ENCODE peak calls at places on chromosomes 11 and 22, in nine cellular contexts. One of them, this sample, is unnamed.

GRCh38 chr11:66981976-66982578 is 7.0 kb downstream of the C11orf86 start:
- DNase-seq in kidney: peak; percentile 93
- DNase-seq in brain microvascular endothelial cell: peak; percentile 92
- DNase-seq in breast epithelium: peak; percentile 92
- DNase-seq in GM12865: peak; percentile 61
- DNase-seq in IMR-90: peak; percentile 91
- DNase-seq in endothelial cell: no peak
- DNase-seq in endothelial cell of umbilical vein: peak; percentile 93
- DNase-seq in AG04450: peak; percentile 65
- DNase-seq in this sample: no peak

GRCh38 chr22:42353883-42354727 is 78.1 kb downstream of the NFAM1 start:
- DNase-seq in kidney: no peak
- DNase-seq in brain microvascular endothelial cell: no peak
- DNase-seq in breast epithelium: no peak
- DNase-seq in GM12865: no peak
- DNase-seq in IMR-90: peak; percentile 13
- DNase-seq in endothelial cell: peak; percentile 42
- DNase-seq in endothelial cell of umbilical vein: no peak
- DNase-seq in AG04450: no peak
- DNase-seq in this sample: no peak

GRCh38 chr11:11149671-11150459 is 203.2 kb downstream of the CSNK2A3 start:
- DNase-seq in kidney: no peak
- DNase-seq in brain microvascular endothelial cell: no peak
- DNase-seq in breast epithelium: no peak
- DNase-seq in GM12865: peak; percentile 32
- DNase-seq in IMR-90: no peak
- DNase-seq in endothelial cell: no peak
- DNase-seq in endothelial cell of umbilical vein: no peak
- DNase-seq in AG04450: no peak
- DNase-seq in this sample: no peak

GRCh38 chr11:11010624-11011127 is 152.8 kb upstream of the ZBED5 start:
- DNase-seq in kidney: no peak
- DNase-seq in brain microvascular endothelial cell: peak; percentile 24
- DNase-seq in breast epithelium: no peak
- DNase-seq in GM12865: peak; percentile 7
- DNase-seq in IMR-90: peak; percentile 1
- DNase-seq in endothelial cell: peak; percentile 38
- DNase-seq in endothelial cell of umbilical vein: peak; percentile 23
- DNase-seq in AG04450: no peak
- DNase-seq in this sample: no peak

GRCh38 chr11:27720277-27720830 is 20.1 kb upstream of the BDNF start:
- DNase-seq in kidney: no peak
- DNase-seq in brain microvascular endothelial cell: peak; percentile 42
- DNase-seq in breast epithelium: no peak
- DNase-seq in GM12865: peak; percentile 18
- DNase-seq in IMR-90: peak; percentile 68
- DNase-seq in endothelial cell: peak; percentile 77
- DNase-seq in endothelial cell of umbilical vein: peak; percentile 52
- DNase-seq in AG04450: no peak
- DNase-seq in this sample: no peak

GRCh38 chr11:71931245-71931602 is 2.4 kb downstream of the RNF121 start:
- DNase-seq in kidney: no peak
- DNase-seq in brain microvascular endothelial cell: peak; percentile 22
- DNase-seq in breast epithelium: no peak
- DNase-seq in GM12865: peak; percentile 77
- DNase-seq in IMR-90: peak; percentile 32
- DNase-seq in endothelial cell: no peak
- DNase-seq in endothelial cell of umbilical vein: no peak
- DNase-seq in AG04450: no peak
- DNase-seq in this sample: no peak

GRCh38 chr11:131246589-131247164 is 123.7 kb upstream of the NTM start:
- DNase-seq in kidney: no peak
- DNase-seq in brain microvascular endothelial cell: no peak
- DNase-seq in breast epithelium: no peak
- DNase-seq in GM12865: peak; percentile 23
- DNase-seq in IMR-90: no peak
- DNase-seq in endothelial cell: peak; percentile 71
- DNase-seq in endothelial cell of umbilical vein: no peak
- DNase-seq in AG04450: no peak
- DNase-seq in this sample: no peak

GRCh38 chr22:38841211-38841610 is 2.6 kb downstream of the NPTXR start:
- DNase-seq in kidney: no peak
- DNase-seq in brain microvascular endothelial cell: no peak
- DNase-seq in breast epithelium: no peak
- DNase-seq in GM12865: no peak
- DNase-seq in IMR-90: no peak
- DNase-seq in endothelial cell: no peak
- DNase-seq in endothelial cell of umbilical vein: no peak
- DNase-seq in AG04450: no peak
- DNase-seq in this sample: no peak

GRCh38 chr11:26134481-26135355 is 197.2 kb upstream of the ANO3 start:
- DNase-seq in kidney: no peak
- DNase-seq in brain microvascular endothelial cell: peak; percentile 31
- DNase-seq in breast epithelium: no peak
- DNase-seq in GM12865: peak; percentile 36
- DNase-seq in IMR-90: peak; percentile 38
- DNase-seq in endothelial cell: peak; percentile 8
- DNase-seq in endothelial cell of umbilical vein: peak; percentile 7
- DNase-seq in AG04450: no peak
- DNase-seq in this sample: no peak

GRCh38 chr11:94593030-94593429 is 25.9 kb downstream of the PIWIL4 start:
- DNase-seq in kidney: no peak
- DNase-seq in brain microvascular endothelial cell: peak; percentile 34
- DNase-seq in breast epithelium: no peak
- DNase-seq in GM12865: peak; percentile 30
- DNase-seq in IMR-90: peak; percentile 72
- DNase-seq in endothelial cell: no peak
- DNase-seq in endothelial cell of umbilical vein: no peak
- DNase-seq in AG04450: no peak
- DNase-seq in this sample: no peak

GRCh38 chr22:32717337-32718240 is 83.9 kb upstream of the TIMP3 start:
- DNase-seq in kidney: no peak
- DNase-seq in brain microvascular endothelial cell: no peak
- DNase-seq in breast epithelium: no peak
- DNase-seq in GM12865: no peak
- DNase-seq in IMR-90: peak; percentile 84
- DNase-seq in endothelial cell: no peak
- DNase-seq in endothelial cell of umbilical vein: no peak
- DNase-seq in AG04450: peak; percentile 70
- DNase-seq in this sample: no peak

GRCh38 chr11:67022341-67022933 is 497 bp upstream of the SYT12 start:
- DNase-seq in kidney: peak; percentile 91
- DNase-seq in brain microvascular endothelial cell: peak; percentile 40
- DNase-seq in breast epithelium: peak; percentile 92
- DNase-seq in GM12865: no peak
- DNase-seq in IMR-90: peak; percentile 52
- DNase-seq in endothelial cell: no peak
- DNase-seq in endothelial cell of umbilical vein: no peak
- DNase-seq in AG04450: peak; percentile 15
- DNase-seq in this sample: no peak

GRCh38 chr11:57410287-57410686 is 16.6 kb downstream of the SLC43A3 start:
- DNase-seq in kidney: no peak
- DNase-seq in brain microvascular endothelial cell: peak; percentile 61
- DNase-seq in breast epithelium: no peak
- DNase-seq in GM12865: no peak
- DNase-seq in IMR-90: peak; percentile 96
- DNase-seq in endothelial cell: no peak
- DNase-seq in endothelial cell of umbilical vein: no peak
- DNase-seq in AG04450: peak; percentile 81
- DNase-seq in this sample: no peak

GRCh38 chr22:35590634-35591295 is 26.4 kb downstream of the MB start:
- DNase-seq in kidney: no peak
- DNase-seq in brain microvascular endothelial cell: no peak
- DNase-seq in breast epithelium: no peak
- DNase-seq in GM12865: no peak
- DNase-seq in IMR-90: no peak
- DNase-seq in endothelial cell: no peak
- DNase-seq in endothelial cell of umbilical vein: no peak
- DNase-seq in AG04450: no peak
- DNase-seq in this sample: no peak

GRCh38 chr22:35589736-35590079 is 27.4 kb downstream of the MB start:
- DNase-seq in kidney: no peak
- DNase-seq in brain microvascular endothelial cell: no peak
- DNase-seq in breast epithelium: no peak
- DNase-seq in GM12865: no peak
- DNase-seq in IMR-90: no peak
- DNase-seq in endothelial cell: no peak
- DNase-seq in endothelial cell of umbilical vein: no peak
- DNase-seq in AG04450: no peak
- DNase-seq in this sample: no peak

GRCh38 chr22:35587896-35588295 is 29.2 kb downstream of the MB start:
- DNase-seq in kidney: no peak
- DNase-seq in brain microvascular endothelial cell: no peak
- DNase-seq in breast epithelium: no peak
- DNase-seq in GM12865: no peak
- DNase-seq in IMR-90: no peak
- DNase-seq in endothelial cell: no peak
- DNase-seq in endothelial cell of umbilical vein: no peak
- DNase-seq in AG04450: no peak
- DNase-seq in this sample: no peak

GRCh38 chr22:35587447-35587870 is 29.7 kb downstream of the MB start:
- DNase-seq in kidney: peak; percentile 76
- DNase-seq in brain microvascular endothelial cell: no peak
- DNase-seq in breast epithelium: peak; percentile 79
- DNase-seq in GM12865: no peak
- DNase-seq in IMR-90: no peak
- DNase-seq in endothelial cell: no peak
- DNase-seq in endothelial cell of umbilical vein: no peak
- DNase-seq in AG04450: no peak
- DNase-seq in this sample: no peak

DNA sequence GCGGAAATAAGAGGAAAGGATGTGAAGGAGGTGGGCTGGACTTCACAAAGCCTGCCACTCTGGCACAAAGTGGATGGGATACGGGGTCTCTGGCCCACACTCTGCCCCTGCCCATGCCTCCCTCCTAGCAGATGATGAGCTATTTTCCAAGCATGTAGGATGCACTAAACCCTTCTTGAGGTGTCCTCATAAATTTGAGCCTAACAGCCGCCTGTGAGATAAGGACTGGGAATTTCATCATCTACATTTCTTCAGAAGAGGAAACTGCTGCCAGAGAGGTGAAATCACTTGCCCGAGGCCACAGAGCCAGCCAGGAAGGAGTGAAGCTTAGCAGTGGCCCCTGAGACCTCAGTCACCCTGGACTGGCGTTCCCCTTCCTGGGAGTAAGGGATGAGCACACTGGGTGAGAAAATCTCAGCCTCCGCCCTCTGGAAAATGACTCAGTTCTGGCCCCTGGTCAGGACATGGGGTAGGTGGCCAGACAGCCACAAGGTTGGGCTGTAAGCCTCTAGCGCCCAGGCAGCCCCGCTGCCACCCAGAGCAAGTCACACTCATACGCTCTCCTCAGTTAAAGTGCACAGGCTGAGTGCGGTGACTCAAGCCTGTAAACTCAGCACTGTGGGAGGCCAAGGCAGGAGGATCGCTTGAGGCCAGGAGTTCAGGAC is 27.9 kb downstream of the MB start:
- DNase-seq in kidney: peak; percentile 52
- DNase-seq in brain microvascular endothelial cell: peak; percentile 65
- DNase-seq in breast epithelium: peak; percentile 20
- DNase-seq in GM12865: no peak
- DNase-seq in IMR-90: peak; percentile 77
- DNase-seq in endothelial cell: no peak
- DNase-seq in endothelial cell of umbilical vein: no peak
- DNase-seq in AG04450: no peak
- DNase-seq in this sample: no peak
- TF ChIP-seq CTCF in kidney: no peak
- TF ChIP-seq CTCF in brain microvascular endothelial cell: peak; percentile 27
- TF ChIP-seq CTCF in breast epithelium: no peak
- TF ChIP-seq CTCF in GM12865: no peak
- TF ChIP-seq CTCF in IMR-90: peak; percentile 8
- TF ChIP-seq CTCF in endothelial cell: no peak
- TF ChIP-seq CTCF in endothelial cell of umbilical vein: no peak
- TF ChIP-seq CTCF in AG04450: no peak
- TF ChIP-seq CTCF in this sample: peak; percentile 34

GRCh38 chr11:90635886-90636285 is 413.0 kb upstream of the CHORDC1 start:
- DNase-seq in kidney: no peak
- DNase-seq in brain microvascular endothelial cell: no peak
- DNase-seq in breast epithelium: no peak
- DNase-seq in GM12865: no peak
- DNase-seq in IMR-90: no peak
- DNase-seq in endothelial cell: no peak
- DNase-seq in endothelial cell of umbilical vein: no peak
- DNase-seq in AG04450: no peak
- DNase-seq in this sample: no peak

GRCh38 chr11:90635145-90635544 is 412.3 kb upstream of the CHORDC1 start:
- DNase-seq in kidney: no peak
- DNase-seq in brain microvascular endothelial cell: no peak
- DNase-seq in breast epithelium: no peak
- DNase-seq in GM12865: no peak
- DNase-seq in IMR-90: no peak
- DNase-seq in endothelial cell: no peak
- DNase-seq in endothelial cell of umbilical vein: no peak
- DNase-seq in AG04450: no peak
- DNase-seq in this sample: no peak

GRCh38 chr11:90639687-90640086 is 416.8 kb upstream of the CHORDC1 start:
- DNase-seq in kidney: no peak
- DNase-seq in brain microvascular endothelial cell: peak; percentile 17
- DNase-seq in breast epithelium: no peak
- DNase-seq in GM12865: no peak
- DNase-seq in IMR-90: no peak
- DNase-seq in endothelial cell: no peak
- DNase-seq in endothelial cell of umbilical vein: peak; percentile 9
- DNase-seq in AG04450: no peak
- DNase-seq in this sample: no peak
- TF ChIP-seq CTCF in kidney: no peak
- TF ChIP-seq CTCF in brain microvascular endothelial cell: peak; percentile 58
- TF ChIP-seq CTCF in breast epithelium: no peak
- TF ChIP-seq CTCF in GM12865: no peak
- TF ChIP-seq CTCF in IMR-90: no peak
- TF ChIP-seq CTCF in endothelial cell: peak; percentile 50
- TF ChIP-seq CTCF in endothelial cell of umbilical vein: no peak
- TF ChIP-seq CTCF in AG04450: no peak
- TF ChIP-seq CTCF in this sample: peak; percentile 80

DNA sequence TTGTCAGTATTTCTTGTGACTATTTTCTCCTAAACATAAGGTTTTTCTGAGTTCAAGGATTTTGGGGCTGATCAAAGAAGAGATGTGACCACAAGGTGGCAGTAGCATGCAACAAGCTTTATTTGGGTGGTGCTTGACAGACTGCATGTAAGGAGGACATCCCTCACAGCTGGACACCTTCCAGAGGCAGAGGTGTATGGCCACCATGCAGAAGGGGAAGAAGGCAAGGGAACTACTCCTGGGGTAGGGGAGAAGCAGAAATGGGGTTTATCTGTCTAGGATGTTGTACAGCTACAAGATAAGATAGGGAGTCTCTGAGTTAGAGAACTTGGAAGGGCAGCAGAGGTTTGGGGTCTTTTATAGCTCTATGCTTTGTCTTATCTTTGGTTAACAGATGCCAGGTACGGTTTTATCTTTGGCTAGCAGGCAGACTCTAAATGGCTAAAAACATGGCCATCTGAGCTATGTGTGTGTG is 5.1 kb upstream of the BIRC2 start:
- DNase-seq in kidney: no peak
- DNase-seq in brain microvascular endothelial cell: peak; percentile 85
- DNase-seq in breast epithelium: peak; percentile 68
- DNase-seq in GM12865: peak; percentile 87
- DNase-seq in IMR-90: peak; percentile 87
- DNase-seq in endothelial cell: peak; percentile 78
- DNase-seq in endothelial cell of umbilical vein: peak; percentile 86
- DNase-seq in AG04450: peak; percentile 68
- DNase-seq in this sample: no peak
- TF ChIP-seq CTCF in kidney: peak; percentile 80
- TF ChIP-seq CTCF in brain microvascular endothelial cell: peak; percentile 85
- TF ChIP-seq CTCF in breast epithelium: peak; percentile 76
- TF ChIP-seq CTCF in GM12865: peak; percentile 83
- TF ChIP-seq CTCF in IMR-90: peak; percentile 85
- TF ChIP-seq CTCF in endothelial cell: peak; percentile 76
- TF ChIP-seq CTCF in endothelial cell of umbilical vein: peak; percentile 74
- TF ChIP-seq CTCF in AG04450: peak; percentile 81
- TF ChIP-seq CTCF in this sample: peak; percentile 91

GRCh38 chr11:69662021-69662698 is 13.0 kb downstream of the LTO1 start:
- DNase-seq in kidney: peak; percentile 68
- DNase-seq in brain microvascular endothelial cell: no peak
- DNase-seq in breast epithelium: no peak
- DNase-seq in GM12865: no peak
- DNase-seq in IMR-90: no peak
- DNase-seq in endothelial cell: no peak
- DNase-seq in endothelial cell of umbilical vein: no peak
- DNase-seq in AG04450: no peak
- DNase-seq in this sample: peak; percentile 58
- TF ChIP-seq CTCF in kidney: no peak
- TF ChIP-seq CTCF in brain microvascular endothelial cell: peak; percentile 60
- TF ChIP-seq CTCF in breast epithelium: no peak
- TF ChIP-seq CTCF in GM12865: no peak
- TF ChIP-seq CTCF in IMR-90: no peak
- TF ChIP-seq CTCF in endothelial cell: peak; percentile 45
- TF ChIP-seq CTCF in endothelial cell of umbilical vein: no peak
- TF ChIP-seq CTCF in AG04450: peak; percentile 41
- TF ChIP-seq CTCF in this sample: peak; percentile 48